ENCODE peak calls at places on chromosomes 11 and 22, in six cellular contexts. G is lower lobe of right lung, M is mucosa of gallbladder, C is ureter, W is AG04449, A is amniotic epithelial cell. T is an unnamed sample.

GRCh38 chr11:62573006-62573591 is 592 bp downstream of the EEF1G start:
- DNase-seq in A (no peak), W (no peak), C (no peak), G (no peak), M (no peak), T (no peak)

GRCh38 chr11:105144887-105145286 is 5.3 kb upstream of the CARD18 start:
- DNase-seq in A (peak), C (no peak), G (no peak), M (no peak), W (peak), T (no peak)

GRCh38 chr11:117832511-117832910 is 8.0 kb upstream of the FXYD2 start:
- DNase-seq in M (no peak), G (no peak), A (no peak), W (no peak), C (peak), T (no peak)

GRCh38 chr11:64947202-64947814 is 11.6 kb upstream of the GPHA2 start:
- DNase-seq in G (no peak), A (no peak), W (no peak), C (no peak), M (no peak), T (no peak)

GRCh38 chr11:88414981-88415391 is 77.5 kb upstream of the CTSC start:
- DNase-seq in M (no peak), W (no peak), C (no peak), G (no peak), A (peak), T (no peak)

GRCh38 chr11:86132667-86133310 is 63.9 kb upstream of the PICALM start:
- DNase-seq in W (no peak), G (no peak), M (no peak), A (no peak), C (no peak), T (no peak)

GRCh38 chr22:30129636-30130035 is 49.4 kb downstream of the HORMAD2 start:
- DNase-seq in G (no peak), M (no peak), W (no peak), A (no peak), C (no peak), T (no peak)

GRCh38 chr22:27784099-27784446 is 17.5 kb downstream of the MN1 start:
- DNase-seq in M (no peak), C (no peak), G (no peak), W (no peak), A (no peak), T (no peak)

GRCh38 chr11:93251922-93252321 is 54.1 kb upstream of the SLC36A4 start:
- DNase-seq in C (no peak), G (no peak), W (no peak), A (no peak), M (no peak), T (no peak)

GRCh38 chr22:26476705-26477340 is 6.8 kb downstream of the HPS4 start:
- DNase-seq in G (no peak), C (no peak), M (no peak), W (no peak), A (peak), T (no peak)

GRCh38 chr11:73242291-73243092 is 24.4 kb downstream of the P2RY2 start:
- DNase-seq in M (peak), C (peak), W (no peak), G (peak), A (peak), T (peak)

GRCh38 chr11:20110908-20111669 is 49.2 kb downstream of the DBX1 start:
- DNase-seq in M (peak), C (no peak), G (no peak), A (peak), W (peak), T (no peak)

GRCh38 chr11:121654506-121655480 is 202.0 kb upstream of the SORL1-AS1 start:
- DNase-seq in C (no peak), A (peak), W (no peak), G (no peak), M (no peak), T (no peak)

GRCh38 chr11:2093575-2094353 is 45.4 kb downstream of the IGF2 start:
- DNase-seq in W (no peak), G (no peak), M (no peak), C (no peak), A (no peak), T (no peak)

GRCh38 chr22:40469181-40469580 is 98.8 kb downstream of the SGSM3 start:
- DNase-seq in W (no peak), C (no peak), G (no peak), A (no peak), M (no peak), T (no peak)

GRCh38 chr22:28674121-28674563 is 5.5 kb downstream of the TTC28 start:
- DNase-seq in G (no peak), A (peak), W (peak), M (no peak), C (no peak), T (no peak)

GRCh38 chr11:106644824-106645223 is 373.5 kb downstream of the GUCY1A2 start:
- DNase-seq in A (peak), M (no peak), C (no peak), W (no peak), G (no peak), T (no peak)

GRCh38 chr11:125952559-125952958 is 6.7 kb downstream of the VSIG10L2 start:
- DNase-seq in C (no peak), M (no peak), W (no peak), A (no peak), G (no peak), T (no peak)

GRCh38 chr11:60987577-60988277 is 16.2 kb downstream of the CD6 start:
- DNase-seq in G (no peak), M (no peak), W (no peak), A (no peak), C (no peak), T (no peak)

GRCh38 chr11:8354622-8355417 is 91.1 kb upstream of the LMO1 start:
- DNase-seq in W (no peak), M (peak), G (no peak), C (no peak), A (no peak), T (no peak)

GRCh38 chr11:75520688-75521087 is 5.1 kb downstream of the GDPD5 start:
- DNase-seq in W (no peak), G (no peak), M (no peak), A (no peak), C (no peak), T (no peak)